ENCODE peak calls at places on chromosomes 12 and 14, in eight cellular contexts. P, I, B, J, S, F, E and K are unnamed samples. For H3K4me1, the result is how much of the 10 kb centered on the place peaks cover.

GRCh38 chr12:89067436-89067835 is 284.9 kb downstream of the DUSP6 start:
- DNase-seq in B (no peak), P (no peak), E (no peak), I (no peak), F (peak), J (no peak), S (no peak), K (no peak)

GRCh38 chr14:89826581-89826980 is 127.9 kb downstream of the EFCAB11 start:
- DNase-seq in J (no peak), S (no peak), I (no peak), F (no peak), B (no peak), P (no peak), E (no peak), K (no peak)

GRCh38 chr12:113260636-113261300 is 39.5 kb downstream of the TPCN1 start:
- DNase-seq in I (peak), J (no peak), B (no peak), E (peak), P (no peak), S (no peak), F (no peak), K (no peak)

GRCh38 chr14:96817750-96818666 is 20.8 kb downstream of the VRK1 start:
- DNase-seq in F (no peak), P (no peak), J (no peak), I (no peak), E (no peak), S (no peak), B (no peak), K (no peak)

GRCh38 chr12:41663487-41664258 is 475.6 kb downstream of the PDZRN4 start:
- DNase-seq in E (no peak), S (no peak), B (no peak), P (no peak), F (peak), J (no peak), I (no peak), K (no peak)

GRCh38 chr12:53327435-53328042 is 6.1 kb upstream of the AAAS start:
- DNase-seq in E (no peak), J (no peak), S (no peak), P (no peak), B (no peak), I (no peak), F (peak), K (no peak)

GRCh38 chr14:54121461-54121860 is 164.8 kb upstream of the BMP4 start:
- DNase-seq in J (no peak), F (no peak), S (no peak), B (no peak), E (no peak), I (no peak), P (no peak), K (no peak)

GRCh38 chr12:122106891-122107660 is 28.5 kb downstream of the MLXIP start:
- DNase-seq in I (peak), P (peak), J (no peak), E (no peak), S (peak), B (no peak), F (peak), K (peak)

GRCh38 chr12:2982361-2982760 is 23.2 kb downstream of the TEAD4 start:
- DNase-seq in J (no peak), I (no peak), F (no peak), S (no peak), P (no peak), E (no peak), B (no peak), K (no peak)

GRCh38 chr14:90274808-90275454 is 18.6 kb downstream of the PSMC1 start:
- DNase-seq in J (peak), E (no peak), F (peak), I (no peak), S (peak), B (no peak), P (no peak), K (no peak)

GRCh38 chr12:129119537-129119936 is 266.3 kb downstream of the GLT1D1 start:
- DNase-seq in I (no peak), B (no peak), E (no peak), S (no peak), F (no peak), P (no peak), J (no peak), K (no peak)

GRCh38 chr12:60093428-60093827 is 497.6 kb downstream of the SLC16A7 start:
- DNase-seq in S (no peak), I (no peak), J (no peak), B (no peak), P (no peak), E (no peak), F (no peak), K (no peak)

GRCh38 chr12:47270782-47271664 is 191.3 kb upstream of the AMIGO2 start:
- DNase-seq in I (no peak), B (no peak), E (no peak), F (peak), J (peak), P (no peak), S (no peak), K (no peak)

GRCh38 chr14:105039458-105040205 is 18.7 kb upstream of the CDCA4 start:
- DNase-seq in F (no peak), I (no peak), J (no peak), S (no peak), P (no peak), B (no peak), E (no peak), K (no peak)

GRCh38 chr12:26113194-26113654 is 11.6 kb downstream of the BHLHE41 start:
- DNase-seq in E (no peak), P (no peak), J (no peak), I (no peak), B (no peak), F (no peak), S (peak), K (no peak)

GRCh38 chr14:101113835-101114725 is 210.6 kb upstream of the RTL1 start:
- DNase-seq in P (no peak), B (no peak), I (no peak), S (no peak), F (no peak), E (peak), J (no peak), K (no peak)

GRCh38 chr12:6437586-6437985 is 7.2 kb upstream of the CD27 start:
- DNase-seq in B (no peak), F (no peak), J (no peak), I (no peak), S (no peak), E (no peak), P (no peak), K (no peak)

GRCh38 chr12:76548222-76548837 is 11.2 kb downstream of the OSBPL8 start:
- DNase-seq in J (no peak), S (no peak), P (no peak), I (no peak), E (no peak), F (no peak), B (no peak), K (no peak)

GRCh38 chr12:109695961-109696461 is 17.6 kb upstream of the FAM222A start:
- DNase-seq in P (no peak), J (no peak), B (no peak), I (no peak), S (no peak), E (no peak), F (no peak), K (no peak)

GRCh38 chr12:54390176-54390667 is 5.7 kb upstream of the ZNF385A start:
- DNase-seq in S (no peak), P (no peak), F (no peak), B (no peak), I (no peak), E (no peak), J (no peak), K (peak)

GRCh38 chr12:15186593-15186992 is 34.6 kb downstream of the RERG start:
- DNase-seq in J (no peak), P (no peak), F (no peak), S (no peak), I (no peak), E (no peak), B (no peak), K (no peak)

GRCh38 chr12:102406033-102406584 is 74.3 kb downstream of the IGF1 start:
- DNase-seq in S (peak), I (no peak), F (peak), E (no peak), J (no peak), B (no peak), P (peak), K (peak)

GRCh38 chr12:41277019-41277770 is 89.1 kb downstream of the PDZRN4 start:
- DNase-seq in S (no peak), F (peak), E (no peak), B (no peak), P (no peak), I (no peak), J (peak), K (no peak)

GRCh38 chr12:10361084-10361483 is 28.8 kb downstream of the KLRK1 start:
- DNase-seq in F (no peak), B (no peak), I (no peak), E (no peak), S (no peak), J (no peak), P (no peak), K (no peak)

GRCh38 chr12:22318122-22318737 is 16.3 kb downstream of the ST8SIA1 start:
- DNase-seq in P (no peak), E (no peak), J (no peak), S (no peak), B (no peak), F (no peak), I (no peak), K (no peak)

GRCh38 chr12:96398422-96399080 is 1.7 kb downstream of the CDK17 start:
- DNase-seq in J (peak), E (no peak), I (no peak), P (no peak), S (no peak), B (no peak), F (peak), K (no peak)

GRCh38 chr14:49908433-49908782 is 15.5 kb downstream of the ARF6 start:
- DNase-seq in I (no peak), J (no peak), E (no peak), F (no peak), P (no peak), B (no peak), S (no peak), K (no peak)

GRCh38 chr12:6377667-6377994 is 2.3 kb upstream of the SCNN1A start:
- DNase-seq in J (no peak), E (no peak), I (peak), F (no peak), B (no peak), S (no peak), P (peak), K (no peak)

GRCh38 chr12:51020448-51021182 is 5.6 kb downstream of the SLC11A2 start:
- DNase-seq in P (no peak), F (no peak), J (no peak), I (no peak), E (no peak), B (no peak), S (no peak), K (no peak)

GRCh38 chr12:100384549-100384916 is 27.7 kb downstream of the SLC17A8 start:
- DNase-seq in I (no peak), S (no peak), J (no peak), P (no peak), E (no peak), B (no peak), F (no peak), K (no peak)

GRCh38 chr14:72736791-72737559 is 156.9 kb downstream of the DPF3 start:
- DNase-seq in S (no peak), I (no peak), J (no peak), P (no peak), B (no peak), F (peak), E (no peak), K (no peak)

GRCh38 chr14:32702571-32702970 is 236.1 kb upstream of the NPAS3 start:
- DNase-seq in B (peak), F (no peak), S (peak), P (peak), J (peak), E (peak), I (peak), K (peak)

GRCh38 chr12:49507139-49507538 is 31.7 kb upstream of the KCNH3 start:
- DNase-seq in I (no peak), F (peak), S (no peak), J (no peak), B (no peak), P (no peak), E (no peak), K (no peak)

GRCh38 chr14:101520621-101521305 is 40.5 kb upstream of the DIO3 start:
- DNase-seq in B (peak), P (no peak), F (peak), S (no peak), E (no peak), J (no peak), I (no peak), K (peak)

GRCh38 chr14:60986500-60986899 is 5.5 kb downstream of the SLC38A6 start:
- DNase-seq in E (no peak), F (no peak), B (no peak), J (no peak), S (no peak), I (no peak), P (no peak), K (no peak)

GRCh38 chr14:60977848-60978247 is 3.0 kb downstream of the TRMT5 start:
- DNase-seq in F (no peak), P (no peak), S (no peak), B (no peak), I (no peak), E (no peak), J (no peak), K (no peak)

GRCh38 chr14:60980811-60981625 is at the start of the genes SLC38A6 and TRMT5:
- DNase-seq in B (peak), S (peak), P (peak), J (peak), F (peak), E (peak), I (peak), K (peak)

GRCh38 chr14:60984225-60984624 is 3.2 kb downstream of the SLC38A6 start:
- DNase-seq in F (no peak), B (no peak), P (no peak), E (no peak), J (no peak), S (no peak), I (no peak), K (no peak)

DNA sequence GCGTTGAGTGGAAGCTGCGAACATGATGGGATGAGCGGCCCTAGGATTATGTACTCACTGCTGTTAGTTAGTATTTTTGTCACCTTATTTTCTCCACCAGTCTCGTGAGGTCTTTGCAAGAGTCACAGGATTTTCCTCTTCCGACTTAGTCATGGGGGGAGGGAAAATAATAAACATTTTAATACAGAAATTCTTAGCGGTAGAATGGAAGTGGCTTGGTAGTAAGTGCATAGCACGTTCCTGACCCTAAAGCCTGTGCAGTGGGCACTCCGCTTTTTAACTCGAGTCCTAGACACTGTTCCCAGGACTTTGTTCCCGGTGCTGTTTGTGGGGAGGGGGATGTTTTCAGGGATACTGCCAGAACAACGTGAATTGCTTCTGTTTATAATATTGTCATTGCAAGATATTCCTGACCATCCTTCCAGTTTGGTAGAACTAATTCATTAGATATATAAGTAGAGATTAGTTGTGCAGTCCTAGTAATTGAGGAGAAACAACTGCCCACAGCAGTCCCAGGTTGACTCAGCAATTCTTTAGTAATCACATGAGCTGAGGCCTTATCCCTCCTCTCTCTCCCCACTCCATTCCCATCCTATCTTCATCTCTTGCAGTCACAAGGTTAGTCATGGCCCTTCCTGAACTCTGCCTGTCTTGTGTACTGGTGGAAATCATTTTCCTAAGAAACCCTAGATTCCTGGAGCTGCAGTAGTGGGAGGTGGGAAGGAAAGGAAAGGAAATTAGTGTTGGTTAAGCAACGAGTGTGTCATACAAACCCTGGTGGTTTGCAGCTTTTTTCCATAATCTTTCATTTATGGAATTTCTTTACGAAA is 796 bp downstream of the SLC38A6 start:
- DNase-seq in I (no peak), S (no peak), B (no peak), P (no peak), E (no peak), J (peak), F (peak), K (no peak)
- H3K27ac ChIP-seq in I (peak), S (peak), B (no peak), P (peak), E (no peak), J (peak), F (peak), K (peak)

GRCh38 chr12:68612245-68612644 is 1.5 kb downstream of the RAP1B start:
- DNase-seq in S (no peak), E (no peak), J (peak), P (no peak), F (peak), I (no peak), B (no peak), K (no peak)
- H3K4me1 ChIP-seq in S (half or more), E (under half), J (half or more), P (under half), F (under half), I (half or more), B (under half), K (half or more)

GRCh38 chr14:22505309-22505708 is 83.7 kb downstream of the DAD1 start:
- DNase-seq in F (no peak), I (no peak), P (no peak), S (no peak), J (no peak), B (no peak), E (no peak), K (no peak)

GRCh38 chr14:22500525-22500924 is 88.5 kb downstream of the DAD1 start:
- DNase-seq in S (no peak), B (no peak), I (no peak), P (no peak), J (no peak), F (no peak), E (no peak), K (no peak)

GRCh38 chr14:22502007-22502406 is 87.0 kb downstream of the DAD1 start:
- DNase-seq in F (no peak), E (no peak), J (no peak), B (no peak), I (no peak), P (no peak), S (peak), K (peak)

GRCh38 chr14:22500954-22501353 is 88.1 kb downstream of the DAD1 start:
- DNase-seq in P (no peak), J (peak), I (no peak), S (no peak), B (no peak), E (no peak), F (no peak), K (no peak)

DNA sequence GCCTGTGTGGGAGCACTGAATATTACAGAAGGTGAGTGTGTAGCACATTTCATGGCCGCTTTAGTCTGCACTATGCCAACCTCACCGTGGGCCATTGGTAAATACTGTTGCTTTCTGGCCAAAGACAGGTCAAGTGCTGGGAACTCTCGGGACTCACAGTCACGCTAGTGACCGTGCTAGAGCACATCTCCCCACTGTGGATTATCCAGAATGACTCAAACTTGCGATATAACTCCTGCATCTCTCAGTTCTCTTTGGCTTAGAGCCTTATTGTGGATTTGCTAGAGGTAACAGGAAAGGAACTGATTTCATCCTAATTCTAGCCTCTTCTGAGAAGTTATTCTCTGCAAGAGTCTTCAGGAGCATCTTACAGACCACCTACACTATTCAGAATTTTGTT is 86.5 kb downstream of the DAD1 start:
- DNase-seq in S (no peak), I (no peak), F (no peak), E (no peak), J (peak), B (no peak), P (no peak), K (no peak)
- H3K27ac ChIP-seq in S (peak), I (no peak), F (no peak), E (no peak), J (peak), B (no peak), P (peak), K (peak)

DNA sequence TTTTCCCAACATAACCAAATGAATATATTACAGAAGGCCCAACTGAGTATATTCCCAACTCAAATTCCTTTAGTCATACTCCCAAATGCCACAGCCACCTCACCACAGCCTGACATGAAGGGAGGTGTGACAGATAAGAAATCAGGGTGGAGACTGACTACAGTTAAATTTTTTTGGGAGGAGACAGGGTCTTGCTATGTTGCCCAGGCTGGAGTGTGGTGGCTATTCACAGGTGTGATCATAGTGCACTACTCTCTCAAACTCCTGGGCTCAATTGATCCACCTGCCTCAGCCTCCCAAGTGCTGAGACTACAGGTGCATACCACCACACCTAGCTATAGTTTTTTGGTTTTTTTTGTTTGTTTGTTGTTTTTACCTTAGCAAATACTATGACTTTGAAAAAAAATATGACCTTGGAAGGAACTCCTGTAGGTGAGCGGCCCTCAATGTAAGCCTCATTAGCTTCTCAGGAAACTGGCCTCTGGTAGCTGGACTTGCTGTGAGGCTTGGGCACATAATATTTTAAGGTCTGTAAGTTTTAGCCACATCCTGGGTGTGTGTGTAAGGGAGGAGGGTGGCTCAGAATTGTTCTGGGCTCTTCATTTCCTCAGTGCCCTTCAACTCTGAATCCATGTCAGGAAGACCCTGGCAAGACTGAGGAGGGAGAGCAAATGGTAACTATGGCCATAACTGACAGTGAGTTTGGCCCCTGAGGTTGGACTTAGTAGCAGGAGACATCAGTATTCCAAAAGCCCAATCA is 39.1 kb upstream of the LTBP2 start:
- DNase-seq in E (no peak), B (no peak), F (no peak), P (no peak), S (no peak), J (peak), I (no peak), K (no peak)
- H3K4me1 ChIP-seq in E (under half), B (under half), F (under half), P (under half), S (under half), J (under half), I (under half), K (under half)

GRCh38 chr12:123941000-123941399 is 31.6 kb downstream of the CCDC92 start:
- DNase-seq in J (no peak), E (no peak), B (no peak), I (peak), P (no peak), F (no peak), S (no peak), K (no peak)
- H3K27ac ChIP-seq in J (no peak), E (no peak), B (no peak), I (peak), P (no peak), F (no peak), S (no peak), K (no peak)

DNA sequence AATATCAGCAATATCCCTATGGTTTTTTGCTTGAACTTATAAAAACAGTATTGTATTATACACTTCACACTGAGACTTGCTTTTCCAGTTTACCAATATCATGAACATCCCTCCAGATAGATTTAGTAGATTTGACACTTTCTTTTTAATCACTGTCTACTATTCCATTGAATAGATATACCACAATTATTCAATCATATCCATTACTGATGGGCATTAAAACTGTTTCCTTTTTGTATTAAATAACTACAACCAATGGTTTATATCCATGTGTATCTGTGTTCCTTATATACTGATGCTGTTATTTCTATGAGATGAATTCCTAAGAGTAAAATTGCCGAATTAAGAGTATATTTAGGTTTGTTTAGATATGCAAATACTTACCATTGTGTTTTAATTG is 13.0 kb upstream of the DHRS7 start:
- DNase-seq in I (no peak), P (no peak), S (no peak), B (no peak), E (no peak), J (no peak), F (no peak), K (no peak)
- H3K4me1 ChIP-seq in I (under half), P (under half), S (under half), B (under half), E (under half), J (under half), F (under half), K (under half)